ENCODE peak calls at places on chromosomes 2 and 18, in eight cellular contexts. K, B, M, S, C, P, J and T are unnamed samples.
A peak's percentile ranks its signal among the peaks of the same experiment; 100 is the strongest.

GRCh38 chr2:23037596-23037995 is 347.4 kb upstream of the KLHL29 start:
- DNase-seq in J (no peak), S (no peak), M (no peak), P (no peak), C (no peak), B (no peak), K (no peak), T (no peak)

GRCh38 chr2:28547906-28548600 is 52.2 kb downstream of the PLB1 start:
- DNase-seq in C (no peak), S (no peak), M (peak; percentile 53), P (no peak), B (no peak), J (no peak), K (no peak), T (no peak)

GRCh38 chr2:231050018-231050901 is 6.4 kb upstream of the PSMD1 start:
- DNase-seq in P (no peak), C (no peak), M (no peak), K (no peak), B (no peak), J (no peak), S (no peak), T (no peak)

GRCh38 chr2:33289961-33290360 is 186.5 kb upstream of the RASGRP3 start:
- DNase-seq in K (no peak), B (no peak), C (no peak), M (no peak), J (no peak), P (no peak), S (no peak), T (no peak)

GRCh38 chr2:85888745-85889647 is at the start of gene ST3GAL5:
- DNase-seq in B (peak; percentile 62), K (peak; percentile 92), M (peak; percentile 91), S (peak; percentile 95), J (peak; percentile 51), P (peak; percentile 82), C (peak; percentile 47), T (peak; percentile 39)

GRCh38 chr18:907880-908512 is 3.3 kb downstream of the ADCYAP1 start:
- DNase-seq in M (peak; percentile 11), K (no peak), S (peak; percentile 1), C (no peak), B (no peak), J (no peak), P (no peak), T (no peak)

GRCh38 chr2:162688403-162688802 is 150.2 kb downstream of the KCNH7 start:
- DNase-seq in M (no peak), B (no peak), C (no peak), P (peak; percentile 16), K (no peak), S (no peak), J (no peak), T (no peak)

GRCh38 chr2:117957616-117958015 is 56.3 kb downstream of the CCDC93 start:
- DNase-seq in C (no peak), B (peak; percentile 72), J (no peak), K (no peak), S (no peak), M (no peak), P (peak; percentile 29), T (no peak)

GRCh38 chr18:2847341-2848144 is 737 bp downstream of the EMILIN2 start:
- DNase-seq in M (peak; percentile 57), K (no peak), J (no peak), S (no peak), B (no peak), P (no peak), C (no peak), T (no peak)

GRCh38 chr18:515838-516237 is 15.3 kb upstream of the COLEC12 start:
- DNase-seq in C (no peak), S (no peak), B (no peak), J (no peak), K (no peak), M (no peak), P (peak; percentile 32), T (no peak)

GRCh38 chr18:79509536-79509930 is 113.8 kb downstream of the NFATC1 start:
- DNase-seq in S (no peak), P (no peak), J (no peak), C (no peak), B (no peak), M (no peak), K (no peak), T (no peak)